ENCODE peak calls at places on chromosomes 7 and 10, in seven cellular contexts. R is right cardiac atrium, L is H9, S is A549, D is stomach, T is thoracic aorta, P is caudate nucleus. Z is an unnamed sample.

GRCh38 chr10:62858364-62858763 is 42.2 kb upstream of the EGR2 start:
- DNase-seq in L (peak), S (no peak), R (peak), T (no peak), D (no peak), P (no peak), Z (peak)

GRCh38 chr7:50676754-50677153 is 105.9 kb downstream of the GRB10 start:
- DNase-seq in D (no peak), P (peak), T (no peak), L (no peak), R (no peak), S (no peak), Z (no peak)

GRCh38 chr10:576130-576465 is 113.4 kb downstream of the DIP2C start:
- DNase-seq in R (no peak), T (no peak), D (no peak), S (no peak), L (no peak), P (no peak), Z (no peak)

GRCh38 chr10:114308470-114309110 is 69.5 kb downstream of the VWA2 start:
- DNase-seq in D (no peak), R (no peak), P (no peak), T (no peak), S (no peak), L (no peak), Z (no peak)

GRCh38 chr7:141045842-141046630 is 27.8 kb upstream of the TMEM178B start:
- DNase-seq in R (no peak), L (no peak), D (no peak), P (no peak), T (no peak), S (no peak), Z (no peak)

GRCh38 chr7:100888988-100889760 is at the start of gene UFSP1:
- DNase-seq in T (no peak), S (no peak), P (no peak), D (no peak), L (peak), R (no peak), Z (no peak)

GRCh38 chr10:24465899-24466615 is 257.1 kb downstream of the KIAA1217 start:
- DNase-seq in D (peak), L (no peak), T (no peak), R (no peak), S (peak), P (no peak), Z (no peak)

GRCh38 chr10:74743401-74743800 is 83.0 kb upstream of the KAT6B start:
- DNase-seq in D (no peak), S (no peak), T (no peak), R (no peak), L (no peak), P (no peak), Z (no peak)

GRCh38 chr10:78688945-78689935 is 379.5 kb upstream of the ZMIZ1 start:
- DNase-seq in R (peak), P (peak), D (no peak), S (no peak), L (no peak), T (peak), Z (no peak)

GRCh38 chr7:27382307-27382706 is 139.7 kb downstream of the EVX1 start:
- DNase-seq in S (no peak), L (no peak), P (no peak), D (no peak), T (no peak), R (no peak), Z (no peak)

GRCh38 chr10:105974803-105975456 is 1189.6 kb downstream of the SORCS1 start:
- DNase-seq in S (peak), T (no peak), P (no peak), D (peak), R (peak), L (peak), Z (no peak)

GRCh38 chr7:95321720-95322119 is 2.6 kb downstream of the PON1 start:
- DNase-seq in R (no peak), T (no peak), S (no peak), D (no peak), P (no peak), L (no peak), Z (no peak)

GRCh38 chr7:118184392-118184899 is 482 bp downstream of the LSM8 start:
- DNase-seq in R (no peak), T (no peak), D (no peak), P (no peak), L (no peak), S (no peak), Z (no peak)

GRCh38 chr10:784377-784758 is 94.9 kb upstream of the DIP2C start:
- DNase-seq in T (no peak), L (peak), R (peak), S (no peak), P (no peak), D (peak), Z (no peak)

GRCh38 chr10:58981051-58981450 is 195.4 kb upstream of the PHYHIPL start:
- DNase-seq in T (no peak), D (no peak), P (no peak), S (no peak), R (no peak), L (no peak), Z (no peak)

GRCh38 chr7:144936314-144936713 is 100.5 kb upstream of the TPK1 start:
- DNase-seq in T (no peak), R (no peak), L (no peak), S (no peak), D (no peak), P (no peak), Z (no peak)

GRCh38 chr7:43570688-43571365 is 12.1 kb upstream of the STK17A start:
- DNase-seq in L (no peak), R (no peak), D (no peak), T (no peak), S (no peak), P (no peak), Z (no peak)

GRCh38 chr7:2940466-2940865 is 96.4 kb upstream of the GNA12 start:
- DNase-seq in D (no peak), P (no peak), T (no peak), S (no peak), L (no peak), R (no peak), Z (no peak)

GRCh38 chr10:6300106-6300783 is 97.5 kb downstream of the PFKFB3 start:
- DNase-seq in T (no peak), D (no peak), S (peak), L (no peak), R (no peak), P (peak), Z (no peak)

GRCh38 chr7:139118234-139118802 is 8.8 kb upstream of the ZC3HAV1 start:
- DNase-seq in D (no peak), S (peak), P (no peak), L (no peak), T (no peak), R (no peak), Z (no peak)

GRCh38 chr7:142808802-142809583 is 38.2 kb downstream of the PRSS2 start:
- DNase-seq in T (no peak), R (peak), L (no peak), S (no peak), D (peak), P (no peak), Z (no peak)

GRCh38 chr7:27697861-27698430 is 35.3 kb upstream of the HIBADH start:
- DNase-seq in T (no peak), R (peak), P (no peak), L (no peak), D (peak), S (peak), Z (no peak)

GRCh38 chr7:35967366-35968139 is 166.7 kb downstream of the SEPTIN7 start:
- DNase-seq in S (no peak), P (no peak), D (no peak), R (no peak), L (peak), T (no peak), Z (no peak)

GRCh38 chr7:29587195-29587808 is 23.7 kb downstream of the PRR15 start:
- DNase-seq in P (no peak), L (no peak), D (no peak), T (no peak), S (no peak), R (no peak), Z (no peak)

DNA sequence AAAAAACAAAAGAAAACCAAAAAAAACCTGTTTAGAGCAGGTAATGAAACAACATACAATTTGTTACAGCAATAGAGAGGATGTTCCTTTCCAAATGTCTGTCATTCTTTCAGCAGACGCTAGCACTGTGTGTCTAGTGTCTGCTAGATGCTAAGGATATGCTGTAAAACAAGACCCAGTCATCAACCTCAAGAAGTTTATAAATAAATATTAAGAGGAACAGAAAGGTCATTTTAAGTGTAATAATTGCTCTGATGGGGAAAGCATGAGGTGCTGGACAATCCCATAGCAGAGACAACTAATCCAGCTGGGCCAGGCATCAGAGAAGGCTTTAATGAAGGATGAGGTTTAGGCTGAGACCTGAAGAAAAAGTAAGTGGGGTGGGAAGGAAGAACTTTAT is 23.3 kb upstream of the ASCC1 start:
- DNase-seq in L (no peak), R (no peak), P (no peak), D (no peak), T (no peak), S (no peak), Z (no peak)
- H3K27ac ChIP-seq in L (no peak), R (no peak), P (no peak), D (no peak), T (no peak), S (peak), Z (no peak)

DNA sequence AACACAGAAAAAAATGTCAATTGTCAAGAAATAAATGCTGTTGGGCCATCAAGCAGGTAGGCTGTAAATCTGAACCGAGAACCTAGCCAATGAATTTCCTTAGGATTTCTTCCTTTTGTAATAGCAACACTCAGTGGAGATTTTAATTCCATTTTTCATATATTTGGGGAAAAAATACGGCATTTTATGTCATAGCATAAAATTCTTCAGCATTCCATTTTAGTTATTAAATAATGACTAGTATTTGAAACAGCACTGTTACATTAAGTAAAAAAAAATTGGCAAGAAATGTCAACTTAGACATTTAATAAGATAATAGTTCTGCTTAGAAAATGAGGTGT is 12.3 kb upstream of the VIM start:
- DNase-seq in T (no peak), R (no peak), P (no peak), S (no peak), D (no peak), L (no peak), Z (no peak)
- H3K27ac ChIP-seq in T (peak), R (no peak), P (no peak), S (peak), D (peak), L (no peak), Z (peak)

DNA sequence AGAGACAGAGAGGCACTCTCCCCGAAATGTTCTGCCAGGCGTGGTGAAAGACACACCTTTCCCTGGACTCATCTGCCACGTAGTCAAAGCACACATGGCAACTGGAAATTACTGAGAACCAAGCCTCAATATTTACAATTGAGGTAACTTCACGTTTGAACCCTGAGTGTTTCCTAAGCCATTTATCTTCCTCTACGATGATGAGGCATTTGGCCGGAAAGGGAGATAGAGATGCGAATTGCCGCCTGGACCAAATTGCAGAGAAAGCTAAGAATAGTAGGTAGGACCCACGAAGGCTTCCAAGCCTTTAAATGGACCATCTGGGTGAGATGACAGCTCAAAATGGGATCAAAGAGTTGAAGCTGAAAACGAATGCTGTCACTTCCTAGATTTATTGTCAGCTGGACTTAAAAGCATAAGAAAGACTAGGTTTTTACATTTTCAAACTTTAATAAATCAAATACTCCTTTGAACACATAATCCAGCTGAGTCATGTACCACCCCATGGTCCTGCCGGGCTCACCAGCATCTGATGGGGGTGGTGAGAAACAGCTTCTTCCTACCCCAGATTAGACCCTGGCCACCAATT is 135.6 kb upstream of the LYZL2 start:
- DNase-seq in S (no peak), T (no peak), L (no peak), P (no peak), R (no peak), D (no peak), Z (no peak)
- H3K27ac ChIP-seq in S (no peak), T (no peak), L (no peak), P (no peak), R (no peak), D (no peak), Z (no peak)

GRCh38 chr10:18472977-18473376 is 178.4 kb downstream of the NSUN6 start:
- DNase-seq in D (no peak), R (no peak), P (no peak), T (no peak), L (no peak), S (peak), Z (no peak)

GRCh38 chr10:18473424-18474110 is 177.8 kb downstream of the NSUN6 start:
- DNase-seq in L (no peak), S (no peak), R (no peak), P (no peak), D (no peak), T (peak), Z (no peak)

GRCh38 chr10:18476283-18476682 is 175.1 kb downstream of the NSUN6 start:
- DNase-seq in T (no peak), D (no peak), L (no peak), R (no peak), S (no peak), P (no peak), Z (no peak)

GRCh38 chr10:18478354-18478753 is 173.0 kb downstream of the NSUN6 start:
- DNase-seq in R (no peak), P (no peak), D (no peak), S (no peak), L (no peak), T (no peak), Z (no peak)

DNA sequence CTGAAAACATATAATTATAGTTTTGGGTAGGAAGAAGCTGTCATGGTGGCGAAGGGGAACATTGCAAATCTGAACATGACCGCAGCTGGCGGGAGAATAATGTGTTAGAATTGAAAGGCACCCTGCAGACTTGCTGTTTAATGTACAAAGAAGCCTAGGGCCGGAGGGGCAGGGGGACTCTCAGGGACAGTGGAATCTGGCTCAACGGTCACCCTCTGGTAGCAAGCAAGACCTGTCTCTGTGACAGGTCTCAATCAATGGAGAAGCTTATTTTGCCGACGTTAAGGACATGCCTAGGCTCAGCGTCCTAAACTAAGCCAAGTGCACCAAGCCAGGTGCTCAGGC is 177.3 kb downstream of the NSUN6 start:
- DNase-seq in P (no peak), S (no peak), D (no peak), R (no peak), L (no peak), T (no peak), Z (no peak)
- H3K27ac ChIP-seq in P (peak), S (no peak), D (no peak), R (peak), L (no peak), T (peak), Z (peak)

DNA sequence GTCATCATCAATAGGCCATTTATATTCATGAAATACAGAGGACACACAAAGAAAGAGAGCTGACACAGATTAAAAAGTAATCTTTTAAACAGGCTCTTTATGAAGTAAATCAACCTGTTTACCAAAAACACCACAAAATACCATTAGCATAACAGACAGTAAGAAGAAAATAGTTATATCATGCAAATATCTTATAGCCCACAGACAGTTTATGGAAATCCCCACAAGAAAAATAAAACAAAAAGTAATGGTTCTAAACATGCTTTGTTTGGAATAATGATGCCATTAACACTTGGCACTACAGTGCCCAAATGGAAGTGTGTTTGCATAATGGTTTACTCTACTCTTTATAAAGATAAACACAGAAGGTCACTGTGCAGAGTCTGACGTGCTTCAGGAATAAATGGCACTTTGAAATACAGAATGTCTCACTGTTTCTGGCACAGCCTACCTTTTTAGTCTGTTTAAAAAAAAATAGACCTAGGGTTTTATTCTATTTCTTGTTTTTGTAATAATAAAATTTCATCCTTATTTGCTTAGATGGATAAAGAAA is 30.1 kb downstream of the SEMA3D start:
- DNase-seq in S (no peak), T (no peak), P (no peak), R (no peak), D (no peak), L (no peak), Z (no peak)
- H3K27ac ChIP-seq in S (no peak), T (no peak), P (no peak), R (no peak), D (no peak), L (no peak), Z (no peak)

DNA sequence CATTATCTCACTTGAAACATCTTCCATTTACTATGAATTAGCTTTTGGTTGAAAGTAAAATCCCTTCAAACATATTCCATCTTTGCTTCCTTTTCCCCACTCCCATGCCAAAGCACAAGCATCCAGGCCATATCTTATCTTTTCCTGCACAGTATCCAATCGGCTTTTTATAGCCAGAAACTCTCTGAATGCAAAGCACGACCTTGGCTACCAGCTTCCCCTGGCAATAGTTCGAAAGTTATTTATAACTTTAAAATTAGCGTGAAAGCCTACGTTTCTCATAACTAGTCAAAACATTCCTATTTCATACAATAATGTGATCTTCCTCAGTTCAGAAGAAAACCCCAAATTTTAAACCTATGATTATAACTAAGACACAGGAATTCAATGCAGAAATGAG is 440 bp downstream of the CTNNA3 start:
- DNase-seq in D (no peak), L (no peak), T (no peak), R (no peak), P (no peak), S (no peak), Z (no peak)
- H3K27ac ChIP-seq in D (peak), L (no peak), T (peak), R (no peak), P (no peak), S (no peak), Z (peak)

DNA sequence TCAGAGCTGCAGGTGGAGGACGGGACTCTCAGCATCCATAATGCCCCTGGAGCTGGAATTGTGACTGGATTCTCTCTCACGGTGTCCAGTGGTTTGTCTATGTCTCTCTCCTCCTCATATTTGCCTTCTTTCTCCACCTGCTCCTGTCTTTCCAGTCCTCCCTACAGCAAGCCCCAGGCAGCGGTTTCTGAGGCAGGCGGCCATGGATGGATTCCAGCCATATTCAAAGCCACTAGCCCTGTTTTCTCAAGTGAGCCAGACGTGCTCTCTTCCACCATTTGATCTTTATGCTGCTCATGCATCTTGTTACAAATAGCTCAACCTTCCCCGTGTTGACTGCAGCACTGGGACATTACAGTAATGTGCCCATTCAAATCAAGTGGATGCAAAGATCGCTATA is 387.2 kb upstream of the PODXL start:
- DNase-seq in R (no peak), S (no peak), D (no peak), L (no peak), T (no peak), P (no peak), Z (no peak)
- H3K27ac ChIP-seq in R (no peak), S (no peak), D (no peak), L (no peak), T (no peak), P (no peak), Z (no peak)

GRCh38 chr7:99072126-99072525 is 71.8 kb downstream of the SMURF1 start:
- DNase-seq in R (no peak), P (no peak), D (no peak), S (no peak), T (no peak), L (no peak), Z (no peak)

GRCh38 chr7:99078416-99078815 is 65.5 kb downstream of the SMURF1 start:
- DNase-seq in S (no peak), T (no peak), D (no peak), L (no peak), P (no peak), R (no peak), Z (no peak)

GRCh38 chr7:99076615-99077014 is 67.3 kb downstream of the SMURF1 start:
- DNase-seq in T (no peak), S (no peak), L (no peak), P (no peak), R (no peak), D (no peak), Z (no peak)

GRCh38 chr7:99070361-99070760 is 73.5 kb downstream of the SMURF1 start:
- DNase-seq in L (no peak), D (no peak), T (no peak), R (no peak), S (no peak), P (no peak), Z (no peak)

GRCh38 chr7:99073839-99074446 is 70.0 kb downstream of the SMURF1 start:
- DNase-seq in S (no peak), R (no peak), D (no peak), T (no peak), L (no peak), P (no peak), Z (no peak)
- H3K27ac ChIP-seq in S (no peak), R (no peak), D (no peak), T (no peak), L (no peak), P (no peak), Z (no peak)

Z was measured in left ventricle myocardium inferior.